ENCODE peak calls at places on chromosome 13, in six cellular contexts. F is PC-3, U is neural progenitor cell, R is HCT116, V is GM23248, X is GM23338. L is an unnamed sample. For H4K20me1, the result is how much of the 10 kb centered on the place peaks cover.

GRCh38 chr13:50589651-50590054 is 253.8 kb downstream of the DLEU7 start:
- DNase-seq in X (no peak), F (peak), U (no peak), R (no peak), V (peak), L (no peak)

GRCh38 chr13:111792956-111793355 is 274.0 kb upstream of the SOX1 start:
- DNase-seq in U (no peak), V (no peak), R (no peak), F (peak), X (no peak), L (no peak)

GRCh38 chr13:70098669-70099068 is 9.0 kb upstream of the ATXN8OS start:
- DNase-seq in V (peak), X (peak), U (no peak), R (peak), F (peak), L (peak)

GRCh38 chr13:46593403-46593802 is 40.4 kb downstream of the LRCH1 start:
- DNase-seq in R (no peak), V (no peak), U (no peak), X (no peak), F (no peak), L (no peak)

GRCh38 chr13:24923305-24923640 is 159.3 kb downstream of the RNF17 start:
- DNase-seq in U (no peak), R (no peak), V (peak), F (peak), X (no peak), L (peak)

GRCh38 chr13:79626924-79627323 is 146.0 kb downstream of the NDFIP2 start:
- DNase-seq in U (no peak), V (no peak), X (no peak), F (no peak), R (no peak), L (no peak)

GRCh38 chr13:86633346-86633745 is 834.1 kb upstream of the SLITRK6 start:
- DNase-seq in U (no peak), V (no peak), X (no peak), F (no peak), R (no peak), L (no peak)

GRCh38 chr13:78601124-78601885 is 2.0 kb downstream of the POU4F1 start:
- DNase-seq in V (peak), R (no peak), U (peak), X (peak), F (no peak), L (peak)

GRCh38 chr13:48840366-48840765 is 135.3 kb upstream of the FNDC3A start:
- DNase-seq in X (no peak), F (no peak), V (no peak), U (no peak), R (no peak), L (no peak)

GRCh38 chr13:94268661-94269060 is 210.8 kb downstream of the DCT start:
- DNase-seq in V (peak), U (no peak), F (peak), R (no peak), X (no peak), L (no peak)

GRCh38 chr13:94344126-94344863 is 135.2 kb downstream of the DCT start:
- DNase-seq in U (no peak), F (no peak), R (no peak), X (peak), V (peak), L (no peak)

GRCh38 chr13:106987435-106987800 is 419.5 kb upstream of the ARGLU1 start:
- DNase-seq in F (no peak), V (no peak), X (no peak), U (no peak), R (no peak), L (no peak)

GRCh38 chr13:27005976-27006518 is 165.6 kb downstream of the USP12 start:
- DNase-seq in R (no peak), X (no peak), F (no peak), V (no peak), U (no peak), L (no peak)

GRCh38 chr13:38473305-38473704 is 123.7 kb downstream of the UFM1 start:
- DNase-seq in V (no peak), U (no peak), R (no peak), X (no peak), F (no peak), L (no peak)

GRCh38 chr13:22846551-22846950 is 334.2 kb upstream of the SGCG start:
- DNase-seq in V (no peak), U (no peak), R (no peak), X (no peak), F (no peak), L (no peak)

GRCh38 chr13:57018915-57019314 is 121.8 kb upstream of the PRR20A start:
- DNase-seq in F (no peak), R (no peak), X (no peak), U (no peak), V (no peak), L (no peak)

GRCh38 chr13:105665284-105665683 is 870.2 kb downstream of the EFNB2 start:
- DNase-seq in V (no peak), U (no peak), X (no peak), R (no peak), F (peak), L (no peak)

GRCh38 chr13:80168089-80168850 is 172.7 kb downstream of the SPRY2 start:
- DNase-seq in U (no peak), V (peak), F (no peak), R (no peak), X (no peak), L (no peak)

GRCh38 chr13:80379245-80379644 is 38.3 kb upstream of the SPRY2 start:
- DNase-seq in F (peak), R (no peak), X (no peak), U (no peak), V (peak), L (no peak)

GRCh38 chr13:110882972-110883371 is 31.9 kb downstream of the ANKRD10 start:
- DNase-seq in R (no peak), V (peak), F (no peak), X (no peak), U (no peak), L (no peak)

GRCh38 chr13:55948175-55948574 is 1192.5 kb upstream of the PRR20A start:
- DNase-seq in V (no peak), X (no peak), F (no peak), U (no peak), R (no peak), L (no peak)

GRCh38 chr13:46647514-46648065 is 94.6 kb downstream of the LRCH1 start:
- DNase-seq in R (no peak), U (no peak), X (no peak), F (no peak), V (no peak), L (no peak)

GRCh38 chr13:40927929-40928328 is 91.2 kb downstream of the ELF1 start:
- DNase-seq in V (no peak), U (no peak), X (no peak), F (no peak), R (no peak), L (no peak)

GRCh38 chr13:40920826-40921225 is 98.3 kb downstream of the ELF1 start:
- DNase-seq in V (peak), U (no peak), R (no peak), X (no peak), F (peak), L (no peak)

GRCh38 chr13:40922437-40923040 is 96.6 kb downstream of the ELF1 start:
- DNase-seq in X (peak), R (no peak), U (peak), F (no peak), V (no peak), L (no peak)
- TF ChIP-seq EZH2phosphoT487 in X (no peak), R (no peak), U (no peak), F (no peak), V (no peak), L (no peak)

GRCh38 chr13:109770436-109770835 is 15.9 kb downstream of the IRS2 start:
- DNase-seq in V (no peak), X (no peak), U (no peak), F (no peak), R (no peak), L (no peak)
- H4K20me1 ChIP-seq in V (under half), X (under half), U (under half), F (under half), R (under half), L (half or more)

DNA sequence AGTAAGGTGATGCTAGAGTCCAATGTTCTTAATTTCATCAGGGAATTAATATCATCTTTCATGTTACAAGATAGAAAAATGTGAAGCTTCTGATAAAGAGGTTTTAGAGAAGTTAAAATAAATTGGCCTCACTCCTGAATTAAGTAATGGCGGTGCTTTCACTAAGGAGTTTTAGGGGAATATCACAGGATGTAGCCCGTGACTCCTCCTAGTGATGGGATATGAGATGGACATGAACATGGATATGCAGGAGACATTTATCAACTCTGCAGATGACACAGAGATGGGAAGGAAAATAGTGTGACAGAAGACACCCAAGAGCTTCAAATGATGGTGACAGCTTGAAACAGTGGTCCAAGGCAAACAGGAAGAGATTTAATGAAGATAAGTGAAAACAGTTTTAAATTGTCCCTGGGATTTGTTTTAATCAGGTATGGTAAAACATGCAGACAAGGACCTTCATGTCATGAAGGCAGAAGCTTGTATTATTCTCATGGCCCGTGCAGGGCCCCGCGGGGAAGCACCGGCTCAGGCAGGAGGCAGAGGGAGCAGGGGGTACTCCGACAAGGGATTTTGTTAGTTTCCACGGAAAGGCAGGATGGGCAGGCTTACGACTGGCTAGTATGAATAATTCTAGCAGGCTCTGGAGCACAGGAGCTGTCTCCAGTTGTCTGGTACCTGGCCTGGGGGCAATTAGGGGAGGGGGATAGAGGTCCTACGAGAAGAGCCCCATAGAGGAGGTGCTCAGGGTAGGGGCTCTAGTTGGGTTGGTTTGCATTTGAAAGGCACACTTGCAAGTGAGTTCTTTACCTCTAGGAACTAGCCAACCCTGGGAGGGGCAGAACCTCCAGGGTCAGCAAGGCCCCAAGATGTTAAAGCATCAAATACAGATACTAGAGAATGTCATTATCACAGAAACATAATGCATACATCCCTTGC is 38.7 kb upstream of the FARP1 start:
- DNase-seq in F (peak), V (peak), U (no peak), X (peak), R (no peak), L (peak)
- TF ChIP-seq EZH2phosphoT487 in F (no peak), V (no peak), U (no peak), X (no peak), R (no peak), L (no peak)

DNA sequence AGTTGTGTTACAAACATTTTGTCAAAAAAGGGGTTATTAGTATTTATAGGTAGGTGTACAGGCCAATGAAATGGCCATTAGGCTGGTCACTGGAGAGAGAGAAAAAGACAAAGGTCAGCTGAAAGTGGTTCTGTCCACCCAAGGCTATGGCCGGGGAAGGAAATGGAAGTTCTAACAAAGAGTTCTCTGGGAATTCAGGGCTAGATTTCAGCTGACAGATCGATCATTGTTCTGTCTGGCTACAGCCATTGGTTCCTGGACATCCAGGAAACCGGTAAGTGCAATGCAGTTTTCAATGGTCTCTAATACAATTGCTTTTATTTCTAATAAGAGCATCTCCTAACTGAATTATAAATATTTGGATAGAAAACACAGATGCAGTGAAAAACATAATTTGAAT is 42.5 kb downstream of the MBNL2 start:
- DNase-seq in R (no peak), U (no peak), F (no peak), X (no peak), V (no peak), L (no peak)
- H4K20me1 ChIP-seq in R (under half), U (under half), F (under half), X (under half), V (under half), L (under half)

DNA sequence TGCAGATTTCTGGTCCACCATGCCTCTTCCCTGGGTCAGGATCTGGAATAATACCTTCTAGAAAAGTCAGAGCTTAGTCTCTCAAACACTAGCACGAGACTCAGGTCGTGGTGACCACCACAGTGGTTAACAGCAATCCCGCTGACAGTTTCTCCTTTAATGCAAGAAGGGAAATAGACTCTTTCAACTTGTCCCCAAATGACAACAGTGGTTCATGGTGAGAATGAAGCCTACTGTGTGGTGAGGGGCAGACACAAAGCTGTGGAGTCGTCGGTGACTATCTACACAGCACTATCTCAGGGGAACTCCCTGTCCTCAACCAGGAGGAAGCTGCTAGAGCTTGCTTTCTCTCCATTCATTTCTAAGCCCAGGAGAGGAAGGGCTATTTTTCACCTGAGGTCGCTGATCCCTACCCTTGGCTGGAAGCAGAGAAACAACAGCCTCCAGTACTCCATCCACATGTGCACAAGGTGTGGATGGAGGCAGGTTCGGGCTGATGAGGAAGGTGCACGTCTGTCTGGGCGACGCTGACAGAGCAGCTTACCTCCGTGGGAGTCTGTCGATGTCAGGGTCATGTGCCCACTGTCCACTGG is 72.4 kb downstream of the STK24 start:
- DNase-seq in R (no peak), U (no peak), X (no peak), F (no peak), V (no peak), L (no peak)
- TF ChIP-seq EZH2phosphoT487 in R (no peak), U (no peak), X (no peak), F (no peak), V (no peak), L (no peak)

GRCh38 chr13:29805994-29806748 is 44.2 kb downstream of the UBL3 start:
- DNase-seq in X (no peak), V (no peak), F (no peak), R (no peak), U (no peak), L (no peak)
- H4K20me1 ChIP-seq in X (under half), V (half or more), F (under half), R (under half), U (under half), L (under half)

DNA sequence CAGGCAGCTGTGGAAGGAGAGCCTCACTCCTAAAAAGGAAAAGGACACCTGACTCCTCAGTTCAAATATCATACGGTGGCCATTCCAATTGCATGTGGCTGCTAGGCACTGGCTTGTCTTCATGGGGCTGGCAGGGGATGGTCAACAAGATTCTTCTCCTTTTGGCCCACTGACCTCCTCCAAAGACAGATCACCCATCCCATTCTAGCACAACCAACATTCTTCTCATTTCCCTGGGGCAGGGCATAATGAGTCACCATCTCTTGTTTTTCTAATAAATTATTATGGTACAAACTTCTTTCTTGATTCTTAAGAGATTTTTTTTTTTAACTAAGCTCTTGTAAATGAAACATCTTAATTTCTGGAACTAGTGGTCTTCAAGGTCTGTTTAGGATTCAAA is 136.7 kb upstream of the NBEA start:
- DNase-seq in U (no peak), F (peak), X (no peak), R (no peak), V (no peak), L (no peak)
- TF ChIP-seq EZH2phosphoT487 in U (no peak), F (no peak), X (no peak), R (no peak), V (no peak), L (no peak)

GRCh38 chr13:97978661-97979450 is 25.4 kb downstream of the IPO5 start:
- DNase-seq in R (no peak), U (peak), F (peak), X (peak), V (peak), L (no peak)

GRCh38 chr13:97977376-97977705 is 23.9 kb downstream of the IPO5 start:
- DNase-seq in F (peak), V (no peak), R (no peak), U (no peak), X (no peak), L (no peak)

GRCh38 chr13:97982286-97982685 is 28.8 kb downstream of the IPO5 start:
- DNase-seq in R (no peak), X (no peak), V (peak), F (no peak), U (no peak), L (no peak)

GRCh38 chr13:97977982-97978381 is 24.5 kb downstream of the IPO5 start:
- DNase-seq in U (no peak), X (no peak), V (peak), F (no peak), R (no peak), L (no peak)

GRCh38 chr13:97979556-97979955 is 26.1 kb downstream of the IPO5 start:
- DNase-seq in X (no peak), V (no peak), U (no peak), R (no peak), F (no peak), L (no peak)
- H4K20me1 ChIP-seq in X (under half), V (under half), U (under half), R (under half), F (under half), L (under half)

GRCh38 chr13:44812818-44813217 is 176.5 kb downstream of the NUFIP1 start:
- DNase-seq in R (no peak), F (no peak), V (peak), U (no peak), X (no peak), L (no peak)

GRCh38 chr13:44809152-44809551 is 180.1 kb downstream of the NUFIP1 start:
- DNase-seq in X (no peak), R (no peak), U (no peak), F (no peak), V (no peak), L (no peak)

GRCh38 chr13:44806841-44807240 is 182.4 kb downstream of the NUFIP1 start:
- DNase-seq in F (no peak), V (no peak), U (no peak), R (no peak), X (no peak), L (no peak)

GRCh38 chr13:44814144-44814543 is 175.1 kb downstream of the NUFIP1 start:
- DNase-seq in F (no peak), U (no peak), X (no peak), V (no peak), R (no peak), L (no peak)

DNA sequence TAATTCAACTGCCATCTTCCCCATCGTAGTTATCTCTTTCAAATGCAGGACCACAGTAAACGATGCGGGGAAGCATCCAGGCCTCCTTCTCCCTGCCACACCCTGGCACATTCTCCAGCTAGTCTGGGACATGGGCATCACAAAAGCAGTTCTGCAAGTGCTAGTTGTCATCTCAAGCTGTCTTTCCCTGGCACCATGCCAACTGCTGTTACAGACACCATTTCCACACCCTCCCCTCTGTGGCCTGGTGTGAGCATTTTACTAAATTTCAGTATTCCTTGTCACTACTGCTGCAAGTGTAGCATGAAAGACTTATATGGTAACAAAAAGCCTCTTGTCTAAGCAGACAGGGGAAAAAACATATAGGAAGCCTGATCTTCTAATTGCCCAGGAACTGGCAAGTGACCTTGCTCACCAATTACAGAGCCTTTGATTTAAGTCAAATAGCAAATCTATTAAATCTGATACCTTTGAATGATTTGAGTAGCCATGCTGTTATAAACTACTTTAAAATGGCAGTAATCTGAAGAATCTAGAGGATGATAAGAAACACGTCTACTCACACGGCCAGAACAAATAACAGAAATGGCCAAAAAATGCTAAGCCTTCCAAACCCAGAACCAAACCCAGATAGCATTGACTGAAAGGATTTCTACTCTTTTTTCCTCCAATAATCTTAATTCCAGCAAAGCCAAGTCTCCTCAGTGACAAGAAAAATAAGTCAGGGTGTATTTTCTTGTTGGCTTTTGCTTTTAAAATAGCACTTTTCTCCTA is 179.0 kb downstream of the NUFIP1 start:
- DNase-seq in R (no peak), F (peak), X (no peak), V (peak), U (no peak), L (peak)
- TF ChIP-seq EZH2phosphoT487 in R (no peak), F (no peak), X (no peak), V (no peak), U (no peak), L (no peak)

GRCh38 chr13:99227331-99227900 is 26.8 kb downstream of the UBAC2 start:
- DNase-seq in V (no peak), X (no peak), R (no peak), U (no peak), F (no peak), L (no peak)

GRCh38 chr13:99228737-99229691 is 28.4 kb downstream of the UBAC2 start:
- DNase-seq in X (no peak), F (peak), U (no peak), R (no peak), V (peak), L (peak)

GRCh38 chr13:99230991-99231390 is 27.2 kb downstream of the GPR18 start:
- DNase-seq in R (no peak), U (no peak), F (no peak), V (no peak), X (no peak), L (no peak)

GRCh38 chr13:99226493-99226892 is 25.8 kb downstream of the UBAC2 start:
- DNase-seq in X (no peak), F (no peak), R (no peak), U (no peak), V (no peak), L (no peak)

GRCh38 chr13:99227909-99228688 is 27.4 kb downstream of the UBAC2 start:
- DNase-seq in U (no peak), R (no peak), X (no peak), V (no peak), F (peak), L (no peak)
- H4K20me1 ChIP-seq in U (half or more), R (under half), X (under half), V (under half), F (under half), L (under half)

L was measured in SK-N-SH.